ENCODE peak calls at places on chromosome 4, in eight cellular contexts. Z is SW480; F is activated CD8-positive, alpha-beta memory T cell treated with anti-CD3 and anti-CD28 coated beads, Interleukin-2, amount 50 U/mL, for 48 hours; W is NCI-H345; T is stimulated activated CD4-positive, alpha-beta T cell treated with anti-CD3 and anti-CD28 coated beads, Interleukin-2, amount 100 ng/mL, for 48 hours; O is transverse colon; S is GM12864; N is activated T-cell treated with anti-CD3 and anti-CD28 coated beads, Interleukin-2, amount 50 U/mL, for 72 hours. V is an unnamed sample.
A peak's percentile ranks its signal among the peaks of the same experiment; 100 is the strongest.

GRCh38 chr4:168613869-168614268 is 117.0 kb downstream of the PALLD start:
- DNase-seq in O (no peak), Z (no peak), N (no peak), S (no peak), F (no peak), W (no peak), T (no peak), V (no peak)

GRCh38 chr4:6030679-6031078 is 12.4 kb upstream of the C4orf50 start:
- DNase-seq in F (no peak), T (no peak), O (no peak), Z (no peak), S (no peak), W (no peak), N (no peak), V (no peak)

GRCh38 chr4:22607382-22607781 is 85.4 kb upstream of the GBA3 start:
- DNase-seq in O (peak; percentile 56), Z (peak; percentile 49), N (peak; percentile 38), T (peak; percentile 3), F (peak; percentile 59), S (no peak), W (peak; percentile 17), V (peak; percentile 43)

GRCh38 chr4:139560396-139561084 is 4.5 kb upstream of the SETD7 start:
- DNase-seq in O (no peak), S (no peak), T (no peak), N (no peak), W (no peak), Z (no peak), F (no peak), V (no peak)

GRCh38 chr4:87542734-87543312 is 13.6 kb upstream of the SPARCL1 start:
- DNase-seq in Z (no peak), T (no peak), W (no peak), N (no peak), O (no peak), S (no peak), F (no peak), V (no peak)

GRCh38 chr4:4524364-4524763 is 17.5 kb downstream of the STX18 start:
- DNase-seq in N (peak; percentile 32), W (no peak), Z (no peak), S (peak; percentile 72), O (no peak), F (peak; percentile 55), T (peak; percentile 4), V (peak; percentile 5)

GRCh38 chr4:168150651-168151050 is 58.3 kb downstream of the ANXA10 start:
- DNase-seq in Z (no peak), N (no peak), T (no peak), W (no peak), F (no peak), O (no peak), S (no peak), V (no peak)

GRCh38 chr4:84956014-84956413 is 10.5 kb downstream of the WDFY3 start:
- DNase-seq in S (no peak), O (no peak), Z (no peak), W (no peak), N (no peak), T (no peak), F (no peak), V (no peak)

V was measured in Daoy.